ENCODE peak calls at places on chromosomes 12 and 14, in five cellular contexts. X, Z, P, L and T are unnamed samples.

GRCh38 chr12:6980740-6981139 is 10.0 kb downstream of the EMG1 start:
- DNase-seq in X (no peak), Z (no peak), P (no peak), L (no peak), T (no peak)

GRCh38 chr12:12901158-12901791 is 9.9 kb downstream of the GPRC5A start:
- DNase-seq in X (peak; percentile 85), Z (no peak), P (no peak), L (no peak), T (peak; percentile 78)

GRCh38 chr12:104958946-104959841 is 1.1 kb upstream of the SLC41A2 start:
- DNase-seq in X (no peak), Z (no peak), P (peak; percentile 75), L (no peak), T (no peak)

GRCh38 chr14:29821665-29822429 is 105.8 kb downstream of the PRKD1 start:
- DNase-seq in X (no peak), Z (no peak), P (no peak), L (no peak), T (no peak)

GRCh38 chr12:127984386-127985055 is 282.4 kb upstream of the TMEM132C start:
- DNase-seq in X (no peak), Z (no peak), P (no peak), L (no peak), T (no peak)

GRCh38 chr12:3077572-3078081 is 448 bp downstream of the TSPAN9 start:
- DNase-seq in X (peak; percentile 85), Z (no peak), P (no peak), L (peak; percentile 54), T (no peak)

GRCh38 chr14:102620413-102620812 is 28.0 kb downstream of the RCOR1 start:
- DNase-seq in X (no peak), Z (no peak), P (no peak), L (no peak), T (no peak)

GRCh38 chr12:3175238-3175637 is 98.1 kb downstream of the TSPAN9 start:
- DNase-seq in X (no peak), Z (no peak), P (no peak), L (no peak), T (no peak)

GRCh38 chr12:59596232-59597143 is 659 bp downstream of the SLC16A7 start:
- DNase-seq in X (peak; percentile 93), Z (peak; percentile 67), P (peak; percentile 96), L (peak; percentile 64), T (peak; percentile 97)

GRCh38 chr14:105854600-105855245 is 328.3 kb downstream of the TMEM121 start:
- DNase-seq in X (peak; percentile 52), Z (no peak), P (peak; percentile 75), L (peak; percentile 49), T (no peak)

GRCh38 chr12:88947486-88948043 is 367.3 kb upstream of the KITLG start:
- DNase-seq in X (no peak), Z (no peak), P (no peak), L (no peak), T (no peak)

GRCh38 chr12:132538336-132539015 is 48.5 kb downstream of the FBRSL1 start:
- DNase-seq in X (no peak), Z (no peak), P (no peak), L (no peak), T (no peak)

GRCh38 chr12:117803013-117803412 is 165.8 kb downstream of the KSR2 start:
- DNase-seq in X (no peak), Z (no peak), P (no peak), L (no peak), T (no peak)

GRCh38 chr12:118188690-118189371 is 52.9 kb downstream of the PEBP1 start:
- DNase-seq in X (peak; percentile 75), Z (peak; percentile 26), P (no peak), L (no peak), T (no peak)

GRCh38 chr12:120130011-120130410 is 13.5 kb upstream of the RAB35 start:
- DNase-seq in X (no peak), Z (no peak), P (no peak), L (no peak), T (no peak)

GRCh38 chr12:59007620-59008019 is 87.3 kb upstream of the LRIG3 start:
- DNase-seq in X (no peak), Z (no peak), P (no peak), L (no peak), T (no peak)

GRCh38 chr12:8544295-8544694 is 3.6 kb upstream of the CLEC4E start:
- DNase-seq in X (no peak), Z (peak; percentile 38), P (peak; percentile 82), L (no peak), T (peak; percentile 51)

GRCh38 chr14:35808076-35808657 is 928 bp downstream of the RALGAPA1 start:
- DNase-seq in X (no peak), Z (no peak), P (no peak), L (no peak), T (no peak)

GRCh38 chr12:124527861-124528561 is 39.4 kb downstream of the NCOR2 start:
- DNase-seq in X (no peak), Z (no peak), P (no peak), L (no peak), T (no peak)

GRCh38 chr14:103726474-103726873 is 10.9 kb downstream of the ZFYVE21 start:
- DNase-seq in X (no peak), Z (no peak), P (no peak), L (no peak), T (no peak)

GRCh38 chr14:98984719-98985041 is 287.3 kb downstream of the BCL11B start:
- DNase-seq in X (no peak), Z (no peak), P (no peak), L (no peak), T (no peak)

GRCh38 chr14:92492261-92492660 is 21.3 kb upstream of the RIN3 start:
- DNase-seq in X (no peak), Z (no peak), P (peak; percentile 56), L (no peak), T (peak; percentile 38)

GRCh38 chr12:44510510-44510909 is 365.6 kb downstream of the NELL2 start:
- DNase-seq in X (no peak), Z (no peak), P (no peak), L (no peak), T (no peak)

GRCh38 chr12:116690016-116690709 is 47.7 kb downstream of the SPRING1 start:
- DNase-seq in X (no peak), Z (no peak), P (no peak), L (no peak), T (no peak)

GRCh38 chr12:80814453-80814852 is 97.7 kb downstream of the MYF5 start:
- DNase-seq in X (no peak), Z (no peak), P (no peak), L (no peak), T (no peak)

GRCh38 chr14:68047910-68048309 is 228.3 kb downstream of the RAD51B start:
- DNase-seq in X (no peak), Z (no peak), P (no peak), L (no peak), T (no peak)

GRCh38 chr14:32724864-32725550 is 213.7 kb upstream of the NPAS3 start:
- DNase-seq in X (no peak), Z (no peak), P (no peak), L (no peak), T (no peak)

GRCh38 chr12:84874125-84874824 is 38.3 kb downstream of the SLC6A15 start:
- DNase-seq in X (no peak), Z (no peak), P (no peak), L (no peak), T (no peak)

GRCh38 chr12:51082561-51083139 is 746 bp downstream of the CSRNP2 start:
- DNase-seq in X (no peak), Z (no peak), P (no peak), L (no peak), T (no peak)

GRCh38 chr14:51086044-51086443 is 8.9 kb downstream of the TRIM9 start:
- DNase-seq in X (no peak), Z (no peak), P (no peak), L (no peak), T (no peak)

GRCh38 chr12:113424915-113425823 is 3.0 kb downstream of the SDSL start:
- DNase-seq in X (no peak), Z (no peak), P (peak; percentile 80), L (no peak), T (peak; percentile 36)

GRCh38 chr12:9323144-9323681 is 115.0 kb upstream of the PZP start:
- DNase-seq in X (no peak), Z (no peak), P (no peak), L (no peak), T (no peak)

GRCh38 chr12:95815635-95816212 is 25.2 kb upstream of the NTN4 start:
- DNase-seq in X (no peak), Z (no peak), P (no peak), L (no peak), T (no peak)

GRCh38 chr14:29937116-29937515 is 9.5 kb upstream of the PRKD1 start:
- DNase-seq in X (no peak), Z (no peak), P (no peak), L (no peak), T (no peak)

GRCh38 chr12:15977999-15978398 is 66.9 kb downstream of the DERA start:
- DNase-seq in X (no peak), Z (no peak), P (no peak), L (no peak), T (no peak)
- H3K4me3 ChIP-seq in X (no peak overlapping the region), Z (no peak overlapping the region), P (no peak overlapping the region), L (no peak overlapping the region), T (no peak overlapping the region)

GRCh38 chr14:22232486-22232885 is 356.5 kb downstream of the DAD1 start:
- DNase-seq in X (no peak), Z (no peak), P (no peak), L (no peak), T (no peak)
- TF ChIP-seq POLR2A in X (no peak), Z (no peak), P (no peak), L (no peak), T (no peak)

GRCh38 chr12:46835785-46836184 is 10.0 kb upstream of the SLC38A4 start:
- DNase-seq in X (no peak), Z (no peak), P (no peak), L (no peak), T (no peak)

GRCh38 chr12:46831335-46832083 is 5.7 kb upstream of the SLC38A4 start:
- DNase-seq in X (no peak), Z (no peak), P (no peak), L (no peak), T (no peak)

GRCh38 chr12:46832084-46832704 is 6.4 kb upstream of the SLC38A4 start:
- DNase-seq in X (no peak), Z (no peak), P (no peak), L (no peak), T (no peak)

GRCh38 chr12:46825526-46826414 is at the start of gene SLC38A4:
- DNase-seq in X (no peak), Z (no peak), P (no peak), L (no peak), T (no peak)

DNA sequence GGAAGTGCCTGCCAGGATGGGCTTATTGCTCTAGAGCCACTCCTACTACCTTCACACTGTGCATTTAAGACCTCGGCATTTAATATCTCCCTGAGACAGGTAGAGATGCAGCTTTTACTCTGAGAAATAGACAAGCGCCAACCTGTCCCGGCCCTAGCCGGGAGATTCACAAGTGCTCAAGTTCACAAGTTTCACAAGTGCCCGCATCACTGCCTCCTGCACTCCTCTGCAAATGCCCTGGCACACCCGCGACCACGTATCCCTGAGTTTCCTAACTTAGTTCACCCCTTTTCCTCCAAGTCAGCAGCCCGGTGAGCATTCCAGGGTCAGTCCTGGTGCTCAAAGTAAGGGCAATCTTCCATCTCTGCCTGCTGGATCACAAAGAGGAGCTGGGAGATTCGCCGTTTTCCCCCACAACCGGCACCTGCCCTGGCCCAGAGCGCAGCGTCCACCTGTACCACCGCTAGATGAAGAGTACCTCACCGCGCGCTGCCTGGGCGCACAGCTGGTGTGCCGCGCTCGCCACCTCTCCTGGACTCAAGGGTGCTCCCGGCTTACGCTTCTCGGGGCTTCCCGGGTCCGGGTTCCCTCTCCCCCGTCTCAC is 5.0 kb upstream of the SLC38A4 start:
- DNase-seq in X (no peak), Z (no peak), P (no peak), L (no peak), T (no peak)
- H3K4me3 ChIP-seq in X (peak overlapping the region; percentile 51), Z (peak overlapping the region; percentile 23), P (peak overlapping the region; percentile 38), L (peak overlapping the region; percentile 35), T (peak overlapping the region; percentile 17)

GRCh38 chr12:14948672-14949071 is 10.3 kb upstream of the ERP27 start:
- DNase-seq in X (no peak), Z (no peak), P (no peak), L (no peak), T (no peak)
- TF ChIP-seq POLR2A in X (no peak), Z (peak; percentile 19), P (no peak), L (no peak), T (no peak)